ENCODE peak calls at places on chromosomes 11 and 22, in four cellular contexts. H is LoVo, T is HL-60, A is H1. L is an unnamed sample.

GRCh38 chr22:50304528-50305392 is 2.7 kb downstream of the PLXNB2 start:
- DNase-seq in A (no peak), T (peak), H (peak), L (no peak)

GRCh38 chr11:10590516-10590915 is 22.1 kb upstream of the LYVE1 start:
- DNase-seq in T (no peak), A (no peak), H (no peak), L (no peak)

GRCh38 chr11:2265854-2266585 is 4.4 kb downstream of the ASCL2 start:
- DNase-seq in T (no peak), H (no peak), A (no peak), L (no peak)

GRCh38 chr11:74366576-74366975 is 31.7 kb downstream of the PGM2L1 start:
- DNase-seq in H (no peak), A (no peak), T (no peak), L (no peak)

GRCh38 chr11:62665630-62666258 is 632 bp downstream of the CSKMT start:
- DNase-seq in A (no peak), H (no peak), T (peak), L (peak)

GRCh38 chr11:84097186-84097585 is 811.0 kb upstream of the CCDC90B start:
- DNase-seq in A (no peak), T (no peak), H (no peak), L (no peak)

GRCh38 chr11:8229299-8230177 is 34.1 kb downstream of the LMO1 start:
- DNase-seq in A (no peak), T (no peak), H (peak), L (no peak)

GRCh38 chr22:37552560-37553163 is 7.6 kb upstream of the CDC42EP1 start:
- DNase-seq in H (no peak), A (no peak), T (no peak), L (no peak)

GRCh38 chr11:91160661-91161060 is 937.8 kb upstream of the CHORDC1 start:
- DNase-seq in A (no peak), H (no peak), T (no peak), L (no peak)

GRCh38 chr11:132347156-132348090 is 977.0 kb downstream of the NTM start:
- DNase-seq in A (no peak), H (no peak), T (no peak), L (no peak)

GRCh38 chr11:38814670-38815069 is 2216.6 kb upstream of the RAG2 start:
- DNase-seq in T (no peak), A (no peak), H (no peak), L (no peak)

GRCh38 chr11:38014405-38014804 is 1416.4 kb upstream of the RAG2 start:
- DNase-seq in T (no peak), A (no peak), H (no peak), L (no peak)

GRCh38 chr11:104934594-104934993 is 33.8 kb downstream of the CASP4 start:
- DNase-seq in T (no peak), A (no peak), H (no peak), L (no peak)

L was measured in GF-D8.